ENCODE peak calls at places on chromosomes 1 and 21, in six cellular contexts. J is dorsolateral prefrontal cortex, W is choroid plexus epithelial cell, R is fibroblast of lung, B is brain microvascular endothelial cell, K is aorta. C is an unnamed sample.

GRCh38 chr1:94899756-94900155 is 27.2 kb downstream of the CNN3 start:
- DNase-seq in J (no peak), W (no peak), R (peak; percentile 21), B (no peak), K (no peak), C (no peak)

GRCh38 chr1:81706650-81707435 is 93.9 kb upstream of the ADGRL2 start:
- DNase-seq in J (no peak), W (peak; percentile 22), R (peak; percentile 35), B (peak; percentile 21), K (no peak), C (no peak)

GRCh38 chr21:15243356-15243755 is 178.6 kb upstream of the NRIP1 start:
- DNase-seq in J (no peak), W (no peak), R (no peak), B (no peak), K (no peak), C (no peak)

GRCh38 chr1:228087771-228088251 is 5.3 kb downstream of the ARF1 start:
- DNase-seq in J (no peak), W (peak; percentile 52), R (peak; percentile 41), B (peak; percentile 49), K (peak; percentile 69), C (no peak)

GRCh38 chr1:4969556-4970129 is 315.2 kb downstream of the AJAP1 start:
- DNase-seq in J (no peak), W (no peak), R (no peak), B (no peak), K (no peak), C (no peak)

GRCh38 chr1:235461954-235462353 is 42.3 kb downstream of the B3GALNT2 start:
- DNase-seq in J (no peak), W (no peak), R (no peak), B (no peak), K (no peak), C (no peak)

GRCh38 chr21:29105218-29105617 is 25.2 kb upstream of the MAP3K7CL start:
- DNase-seq in J (no peak), W (peak; percentile 68), R (no peak), B (peak; percentile 64), K (no peak), C (peak; percentile 91)

GRCh38 chr1:33025761-33026160 is 10.9 kb downstream of the AK2 start:
- DNase-seq in J (no peak), W (no peak), R (no peak), B (no peak), K (no peak), C (no peak)

GRCh38 chr1:107941123-107941522 is 23.9 kb downstream of the VAV3 start:
- DNase-seq in J (no peak), W (peak; percentile 62), R (no peak), B (no peak), K (peak; percentile 55), C (no peak)

GRCh38 chr1:23444104-23444533 is 19.6 kb upstream of the TCEA3 start:
- DNase-seq in J (no peak), W (peak; percentile 90), R (peak; percentile 94), B (no peak), K (peak; percentile 80), C (no peak)

GRCh38 chr1:226967665-226968064 is 27.6 kb downstream of the COQ8A start:
- DNase-seq in J (no peak), W (peak; percentile 53), R (peak; percentile 47), B (no peak), K (no peak), C (no peak)

GRCh38 chr1:173161510-173162221 is 45.5 kb downstream of the TNFSF4 start:
- DNase-seq in J (no peak), W (peak; percentile 74), R (peak; percentile 68), B (peak; percentile 77), K (no peak), C (no peak)

GRCh38 chr1:24872446-24872845 is 57.6 kb downstream of the RUNX3 start:
- DNase-seq in J (no peak), W (no peak), R (no peak), B (no peak), K (peak; percentile 70), C (no peak)

GRCh38 chr1:245673920-245674414 is 519.2 kb downstream of the KIF26B start:
- DNase-seq in J (no peak), W (peak; percentile 60), R (peak; percentile 17), B (no peak), K (no peak), C (no peak)

GRCh38 chr1:161305872-161306519 is 3.8 kb downstream of the MPZ start:
- DNase-seq in J (peak; percentile 53), W (peak; percentile 62), R (peak; percentile 59), B (no peak), K (peak; percentile 87), C (no peak)

GRCh38 chr1:92191726-92192125 is 26.0 kb upstream of the C1orf146 start:
- DNase-seq in J (no peak), W (no peak), R (no peak), B (no peak), K (no peak), C (no peak)

GRCh38 chr1:15245593-15246325 is 1.3 kb upstream of the FHAD1 start:
- DNase-seq in J (no peak), W (peak; percentile 41), R (peak; percentile 51), B (no peak), K (peak; percentile 61), C (no peak)

GRCh38 chr1:1021010-1021845 is 1.3 kb downstream of the AGRN start:
- DNase-seq in J (no peak), W (peak; percentile 72), R (peak; percentile 70), B (peak; percentile 67), K (no peak), C (no peak)

GRCh38 chr21:33940164-33940563 is 24.6 kb upstream of the ATP5PO start:
- DNase-seq in J (no peak), W (no peak), R (peak; percentile 62), B (peak; percentile 65), K (no peak), C (no peak)

GRCh38 chr1:27522860-27523665 is 33.1 kb upstream of the WASF2 start:
- DNase-seq in J (no peak), W (peak; percentile 56), R (peak; percentile 56), B (no peak), K (peak; percentile 61), C (no peak)

GRCh38 chr1:190738321-190738720 is 260.7 kb upstream of the BRINP3 start:
- DNase-seq in J (no peak), W (peak; percentile 35), R (no peak), B (no peak), K (no peak), C (no peak)

DNA sequence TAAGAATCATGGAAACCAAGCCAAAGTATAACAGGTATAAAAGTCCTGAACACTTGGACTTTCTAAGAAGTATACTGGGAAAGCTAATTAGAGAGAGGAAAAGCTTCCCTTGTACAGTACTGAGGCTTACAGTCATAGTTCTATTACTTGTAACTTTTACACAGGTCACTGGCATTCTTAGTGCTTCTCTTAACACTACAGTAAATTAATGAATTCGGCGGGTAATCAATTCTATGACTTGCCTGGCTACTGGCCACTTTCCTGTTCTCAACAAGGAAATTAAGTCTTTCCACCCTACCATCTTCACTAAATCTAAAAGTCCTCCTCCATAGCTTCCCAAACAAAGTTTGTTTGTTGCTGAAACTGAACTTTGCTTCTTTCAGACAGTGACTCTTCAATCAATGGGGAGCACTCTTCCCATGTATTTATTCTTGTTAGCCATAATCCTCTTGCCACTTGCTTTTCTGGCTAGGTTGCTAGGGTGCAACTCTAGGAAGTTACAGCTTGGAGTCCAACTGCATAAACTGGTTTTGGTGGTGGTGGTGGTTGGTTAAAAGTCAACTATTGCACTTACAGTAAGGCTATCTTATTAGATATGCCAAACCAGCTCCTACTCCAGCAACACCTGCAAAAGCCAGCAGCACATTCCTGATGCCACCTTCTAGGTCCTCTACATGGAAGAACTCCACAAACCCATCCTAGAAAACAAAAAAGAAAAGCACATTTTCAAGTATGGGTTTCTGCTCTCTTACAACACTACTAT is 2.4 kb downstream of the MCL1 start:
- DNase-seq in J (no peak), W (peak; percentile 50), R (peak; percentile 46), B (no peak), K (no peak), C (no peak)
- H3K4me3 ChIP-seq in J (peak overlapping the region; percentile 95), W (peak overlapping the region; percentile 99), R (peak overlapping the region; percentile 90), B (peak overlapping the region; percentile 100), K (peak overlapping the region; percentile 95), C (peak overlapping the region; percentile 76)

GRCh38 chr1:65795311-65795710 is 2.6 kb downstream of the PDE4B start:
- DNase-seq in J (no peak), W (no peak), R (no peak), B (no peak), K (no peak), C (no peak)

GRCh38 chr1:65791860-65792670 is 630 bp upstream of the PDE4B start:
- DNase-seq in J (no peak), W (peak; percentile 33), R (peak; percentile 52), B (peak; percentile 1), K (peak; percentile 64), C (no peak)

GRCh38 chr1:65793359-65793732 is 651 bp downstream of the PDE4B start:
- DNase-seq in J (no peak), W (no peak), R (peak; percentile 34), B (no peak), K (peak; percentile 43), C (no peak)

GRCh38 chr1:65791396-65791795 is 1.3 kb upstream of the PDE4B start:
- DNase-seq in J (no peak), W (peak; percentile 70), R (peak; percentile 80), B (no peak), K (no peak), C (no peak)

DNA sequence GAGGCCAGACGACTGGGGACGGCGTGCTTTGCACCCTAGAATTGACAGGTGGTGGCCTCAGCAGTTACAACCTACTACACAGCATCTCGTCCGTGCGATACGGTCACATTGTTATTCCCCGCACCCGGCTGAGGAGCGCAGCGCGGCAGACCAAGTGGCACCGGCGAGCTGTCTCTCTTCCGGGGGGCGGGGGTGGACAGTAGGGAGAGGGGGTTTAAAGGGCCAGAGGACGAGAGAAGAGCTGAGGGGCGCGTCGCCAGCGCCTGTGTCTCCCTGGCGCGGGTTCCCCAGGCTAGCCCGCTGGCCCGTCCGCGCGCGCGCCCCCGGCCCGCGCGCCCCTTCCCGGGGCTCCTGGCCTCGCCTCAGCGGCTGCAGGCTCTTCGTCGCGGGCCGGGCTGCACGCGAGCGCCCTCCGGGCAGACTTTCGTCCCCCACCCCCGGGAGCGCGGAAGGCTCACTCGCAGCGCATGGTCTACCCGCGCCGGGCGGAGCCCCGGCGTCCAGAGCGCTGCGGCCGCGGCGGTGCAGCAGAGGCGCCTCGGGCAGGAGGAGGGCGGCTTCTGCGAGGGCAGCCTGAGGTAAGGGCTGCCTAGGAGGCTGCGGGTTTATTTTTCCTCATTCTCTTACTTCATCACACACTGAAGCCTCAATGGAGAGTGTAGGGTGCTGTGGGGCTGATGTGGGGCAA is at the start of gene PDE4B:
- DNase-seq in J (no peak), W (peak; percentile 27), R (peak; percentile 55), B (peak; percentile 3), K (peak; percentile 51), C (no peak)
- H3K4me3 ChIP-seq in J (peak within 1 kb of the TSS; percentile 57), W (peak within 1 kb of the TSS; percentile 51), R (peak within 1 kb of the TSS; percentile 69), B (peak within 1 kb of the TSS; percentile 53), K (no peak within 1 kb of the TSS), C (peak within 1 kb of the TSS; percentile 11)

GRCh38 chr1:40948741-40949528 is 30.6 kb upstream of the CTPS1 start:
- DNase-seq in J (no peak), W (peak; percentile 83), R (peak; percentile 72), B (peak; percentile 84), K (peak; percentile 67), C (peak; percentile 71)
- H3K4me3 ChIP-seq in J (no peak overlapping the region), W (no peak overlapping the region), R (no peak overlapping the region), B (no peak overlapping the region), K (no peak overlapping the region), C (no peak overlapping the region)

DNA sequence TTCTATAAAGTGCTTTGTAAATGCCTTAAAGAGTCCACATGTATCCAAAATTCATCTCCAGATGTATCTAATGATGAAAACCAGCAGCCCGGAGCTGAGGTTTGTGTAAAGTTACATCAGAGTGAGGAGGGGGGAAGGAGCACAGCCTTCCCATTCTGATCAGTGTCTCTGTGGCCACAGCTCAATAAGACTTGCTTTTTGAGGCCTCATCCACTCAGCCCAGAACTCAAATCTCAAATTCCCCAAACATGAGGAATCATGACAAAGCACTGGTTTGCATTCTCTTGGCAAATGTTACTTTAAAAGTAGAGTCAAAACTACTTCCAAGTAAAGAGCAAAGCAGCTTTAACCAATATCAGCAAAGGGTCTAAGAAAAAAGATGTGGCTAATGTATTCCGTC is 30.8 kb downstream of the CCN1 start:
- DNase-seq in J (no peak), W (peak; percentile 83), R (peak; percentile 90), B (peak; percentile 74), K (no peak), C (no peak)
- H3K4me3 ChIP-seq in J (no peak overlapping the region), W (no peak overlapping the region), R (no peak overlapping the region), B (no peak overlapping the region), K (no peak overlapping the region), C (no peak overlapping the region)

C was measured in epithelial cell of proximal tubule.